ENCODE peak calls at places on chromosomes 5 and 9, in six cellular contexts. One of them, this sample, is unnamed.

GRCh38 chr5:110275878-110276277 is 450.6 kb downstream of the TMEM232 start:
- DNase-seq in activated T-cell treated with anti-CD3 and anti-CD28 coated beads, Interleukin-2, amount 50 U/mL, for 48 hours: no peak
- DNase-seq in stimulated activated CD8-positive, alpha-beta memory T cell treated with anti-CD3 and anti-CD28 coated beads, Interleukin-7, amount 100 ng/mL, for 4 hours: no peak
- DNase-seq in HS-5: no peak
- DNase-seq in tibial nerve: no peak
- DNase-seq in T-cell: no peak
- DNase-seq in this sample: no peak

GRCh38 chr5:156918311-156918845 is 44.6 kb downstream of the TIMD4 start:
- DNase-seq in T-cell: no peak
- DNase-seq in tibial nerve: no peak
- DNase-seq in activated T-cell treated with anti-CD3 and anti-CD28 coated beads, Interleukin-2, amount 50 U/mL, for 48 hours: no peak
- DNase-seq in stimulated activated CD8-positive, alpha-beta memory T cell treated with anti-CD3 and anti-CD28 coated beads, Interleukin-7, amount 100 ng/mL, for 4 hours: no peak
- DNase-seq in HS-5: no peak
- DNase-seq in this sample: no peak

GRCh38 chr5:134837530-134838181 is 8.1 kb upstream of the C5orf24 start:
- DNase-seq in activated T-cell treated with anti-CD3 and anti-CD28 coated beads, Interleukin-2, amount 50 U/mL, for 48 hours: no peak
- DNase-seq in HS-5: no peak
- DNase-seq in tibial nerve: no peak
- DNase-seq in T-cell: no peak
- DNase-seq in stimulated activated CD8-positive, alpha-beta memory T cell treated with anti-CD3 and anti-CD28 coated beads, Interleukin-7, amount 100 ng/mL, for 4 hours: no peak
- DNase-seq in this sample: no peak

GRCh38 chr5:53164478-53165165 is 55.1 kb upstream of the MOCS2 start:
- DNase-seq in stimulated activated CD8-positive, alpha-beta memory T cell treated with anti-CD3 and anti-CD28 coated beads, Interleukin-7, amount 100 ng/mL, for 4 hours: no peak
- DNase-seq in activated T-cell treated with anti-CD3 and anti-CD28 coated beads, Interleukin-2, amount 50 U/mL, for 48 hours: no peak
- DNase-seq in HS-5: no peak
- DNase-seq in tibial nerve: no peak
- DNase-seq in T-cell: no peak
- DNase-seq in this sample: no peak

GRCh38 chr9:108474356-108474755 is 381.4 kb downstream of the ACTL7B start:
- DNase-seq in activated T-cell treated with anti-CD3 and anti-CD28 coated beads, Interleukin-2, amount 50 U/mL, for 48 hours: no peak
- DNase-seq in HS-5: no peak
- DNase-seq in stimulated activated CD8-positive, alpha-beta memory T cell treated with anti-CD3 and anti-CD28 coated beads, Interleukin-7, amount 100 ng/mL, for 4 hours: no peak
- DNase-seq in T-cell: no peak
- DNase-seq in tibial nerve: no peak
- DNase-seq in this sample: no peak

GRCh38 chr5:175520321-175520720 is 42.0 kb downstream of the SFXN1 start:
- DNase-seq in activated T-cell treated with anti-CD3 and anti-CD28 coated beads, Interleukin-2, amount 50 U/mL, for 48 hours: peak
- DNase-seq in HS-5: no peak
- DNase-seq in T-cell: no peak
- DNase-seq in tibial nerve: no peak
- DNase-seq in stimulated activated CD8-positive, alpha-beta memory T cell treated with anti-CD3 and anti-CD28 coated beads, Interleukin-7, amount 100 ng/mL, for 4 hours: peak
- DNase-seq in this sample: no peak

GRCh38 chr9:71036501-71036900 is 84.9 kb downstream of the TRPM3 start:
- DNase-seq in HS-5: no peak
- DNase-seq in T-cell: no peak
- DNase-seq in tibial nerve: no peak
- DNase-seq in activated T-cell treated with anti-CD3 and anti-CD28 coated beads, Interleukin-2, amount 50 U/mL, for 48 hours: no peak
- DNase-seq in stimulated activated CD8-positive, alpha-beta memory T cell treated with anti-CD3 and anti-CD28 coated beads, Interleukin-7, amount 100 ng/mL, for 4 hours: no peak
- DNase-seq in this sample: no peak

GRCh38 chr5:115052948-115053347 is 116.8 kb downstream of the TRIM36 start:
- DNase-seq in tibial nerve: no peak
- DNase-seq in activated T-cell treated with anti-CD3 and anti-CD28 coated beads, Interleukin-2, amount 50 U/mL, for 48 hours: no peak
- DNase-seq in stimulated activated CD8-positive, alpha-beta memory T cell treated with anti-CD3 and anti-CD28 coated beads, Interleukin-7, amount 100 ng/mL, for 4 hours: no peak
- DNase-seq in T-cell: no peak
- DNase-seq in HS-5: no peak
- DNase-seq in this sample: no peak

GRCh38 chr5:79191457-79191856 is 44.5 kb upstream of the JMY start:
- DNase-seq in T-cell: no peak
- DNase-seq in HS-5: no peak
- DNase-seq in activated T-cell treated with anti-CD3 and anti-CD28 coated beads, Interleukin-2, amount 50 U/mL, for 48 hours: no peak
- DNase-seq in stimulated activated CD8-positive, alpha-beta memory T cell treated with anti-CD3 and anti-CD28 coated beads, Interleukin-7, amount 100 ng/mL, for 4 hours: no peak
- DNase-seq in tibial nerve: no peak
- DNase-seq in this sample: no peak

GRCh38 chr5:110414360-110414759 is 312.1 kb downstream of the TMEM232 start:
- DNase-seq in activated T-cell treated with anti-CD3 and anti-CD28 coated beads, Interleukin-2, amount 50 U/mL, for 48 hours: no peak
- DNase-seq in HS-5: no peak
- DNase-seq in tibial nerve: no peak
- DNase-seq in T-cell: no peak
- DNase-seq in stimulated activated CD8-positive, alpha-beta memory T cell treated with anti-CD3 and anti-CD28 coated beads, Interleukin-7, amount 100 ng/mL, for 4 hours: no peak
- DNase-seq in this sample: no peak

GRCh38 chr5:174145821-174146220 is 100.3 kb downstream of the NSG2 start:
- DNase-seq in activated T-cell treated with anti-CD3 and anti-CD28 coated beads, Interleukin-2, amount 50 U/mL, for 48 hours: peak
- DNase-seq in tibial nerve: no peak
- DNase-seq in HS-5: no peak
- DNase-seq in T-cell: no peak
- DNase-seq in stimulated activated CD8-positive, alpha-beta memory T cell treated with anti-CD3 and anti-CD28 coated beads, Interleukin-7, amount 100 ng/mL, for 4 hours: no peak
- DNase-seq in this sample: no peak

GRCh38 chr5:93581738-93582414 is 857 bp upstream of the NR2F1-AS1 start:
- DNase-seq in tibial nerve: no peak
- DNase-seq in stimulated activated CD8-positive, alpha-beta memory T cell treated with anti-CD3 and anti-CD28 coated beads, Interleukin-7, amount 100 ng/mL, for 4 hours: no peak
- DNase-seq in HS-5: peak
- DNase-seq in T-cell: no peak
- DNase-seq in activated T-cell treated with anti-CD3 and anti-CD28 coated beads, Interleukin-2, amount 50 U/mL, for 48 hours: no peak
- DNase-seq in this sample: no peak

GRCh38 chr5:166865206-166865605 is 1426.2 kb upstream of the WWC1 start:
- DNase-seq in HS-5: no peak
- DNase-seq in activated T-cell treated with anti-CD3 and anti-CD28 coated beads, Interleukin-2, amount 50 U/mL, for 48 hours: no peak
- DNase-seq in T-cell: no peak
- DNase-seq in stimulated activated CD8-positive, alpha-beta memory T cell treated with anti-CD3 and anti-CD28 coated beads, Interleukin-7, amount 100 ng/mL, for 4 hours: no peak
- DNase-seq in tibial nerve: no peak
- DNase-seq in this sample: no peak